ENCODE peak calls at places on chromosome 5, in four cellular contexts. Y is heart right ventricle, B is tibial artery, E is breast epithelium. G is an unnamed sample.
A peak's percentile ranks its signal among the peaks of the same experiment; 100 is the strongest.

GRCh38 chr5:6188344-6188743 is 190.0 kb downstream of the MED10 start:
- DNase-seq in Y (no peak), B (no peak), E (no peak), G (no peak)

GRCh38 chr5:143110591-143110990 is 292.9 kb downstream of the NR3C1 start:
- DNase-seq in Y (no peak), B (no peak), E (no peak), G (no peak)

GRCh38 chr5:174608631-174609097 is 115.7 kb upstream of the MSX2 start:
- DNase-seq in Y (peak; percentile 6), B (peak; percentile 48), E (no peak), G (peak; percentile 31)

GRCh38 chr5:112918679-112919078 is 3.3 kb downstream of the REEP5 start:
- DNase-seq in Y (no peak), B (no peak), E (no peak), G (no peak)

GRCh38 chr5:78735834-78736463 is 87.4 kb upstream of the LHFPL2 start:
- DNase-seq in Y (no peak), B (no peak), E (no peak), G (no peak)

GRCh38 chr5:107430077-107430625 is 240.6 kb downstream of the EFNA5 start:
- DNase-seq in Y (no peak), B (no peak), E (no peak), G (no peak)

GRCh38 chr5:96816991-96817390 is 9.2 kb upstream of the ERAP1 start:
- DNase-seq in Y (no peak), B (no peak), E (no peak), G (no peak)

GRCh38 chr5:56279291-56279690 is 46.2 kb upstream of the ANKRD55 start:
- DNase-seq in Y (no peak), B (no peak), E (no peak), G (no peak)

GRCh38 chr5:98904786-98905185 is 24.0 kb downstream of the CHD1 start:
- DNase-seq in Y (no peak), B (no peak), E (no peak), G (no peak)

GRCh38 chr5:39024005-39024404 is 50.2 kb downstream of the RICTOR start:
- DNase-seq in Y (no peak), B (no peak), E (no peak), G (no peak)

GRCh38 chr5:81896764-81897163 is 75.1 kb upstream of the ATG10 start:
- DNase-seq in Y (no peak), B (no peak), E (no peak), G (no peak)

GRCh38 chr5:1125030-1125357 is 13.1 kb upstream of the SLC12A7 start:
- DNase-seq in Y (peak; percentile 87), B (peak; percentile 72), E (no peak), G (no peak)

GRCh38 chr5:154829181-154829588 is 21.2 kb downstream of the FAXDC2 start:
- DNase-seq in Y (no peak), B (no peak), E (no peak), G (no peak)

GRCh38 chr5:42566658-42567313 is 143.5 kb downstream of the GHR start:
- DNase-seq in Y (peak; percentile 42), B (peak; percentile 29), E (no peak), G (no peak)
- H3K27ac ChIP-seq in Y (peak overlapping the region; percentile 61), B (peak overlapping the region; percentile 71), E (no peak overlapping the region), G (peak overlapping the region; percentile 66)

GRCh38 chr5:150172147-150172546 is 5.6 kb downstream of the CDX1 start:
- DNase-seq in Y (no peak), B (no peak), E (no peak), G (no peak)
- H3K27me3 ChIP-seq in Y (peaks cover 3% of the 10 kb centered on the region), B (no peaks in the 10 kb centered on the region), E (no peaks in the 10 kb centered on the region), G (no peaks in the 10 kb centered on the region)

GRCh38 chr5:172758836-172759149 is 12.2 kb downstream of the DUSP1 start:
- DNase-seq in Y (no peak), B (no peak), E (no peak), G (no peak)
- H3K27ac ChIP-seq in Y (peak overlapping the region; percentile 51), B (peak overlapping the region; percentile 50), E (no peak overlapping the region), G (peak overlapping the region; percentile 49)

DNA sequence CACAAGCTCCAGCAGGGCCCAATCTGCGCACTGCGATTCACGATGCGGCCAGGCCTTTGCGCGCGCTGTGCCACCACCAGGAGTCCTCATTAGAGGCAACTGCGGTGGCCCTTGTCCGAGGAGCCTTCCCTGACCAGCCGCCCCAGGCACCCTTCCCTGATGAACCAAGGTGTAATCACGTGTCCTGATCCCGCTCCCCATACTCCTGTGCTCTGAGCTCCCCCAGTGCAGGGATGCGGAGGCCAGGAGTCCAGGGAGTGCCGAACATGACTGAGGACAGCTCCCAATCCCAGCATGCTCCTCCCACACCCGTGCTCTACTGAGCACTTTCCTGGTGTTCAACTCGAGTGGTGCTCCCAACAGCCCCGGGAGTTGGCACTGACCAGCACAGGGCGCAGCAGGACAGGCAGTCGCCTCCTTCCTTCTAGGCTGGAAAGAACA is 134.8 kb downstream of the ZNF354C start:
- DNase-seq in Y (no peak), B (no peak), E (no peak), G (no peak)
- H3K27me3 ChIP-seq in Y (peaks cover 10% of the 10 kb centered on the region), B (no peaks in the 10 kb centered on the region), E (no peaks in the 10 kb centered on the region), G (no peaks in the 10 kb centered on the region)

GRCh38 chr5:128196080-128196479 is 112.5 kb downstream of the SLC12A2 start:
- DNase-seq in Y (no peak), B (no peak), E (no peak), G (no peak)

GRCh38 chr5:128195316-128195715 is 111.8 kb downstream of the SLC12A2 start:
- DNase-seq in Y (no peak), B (no peak), E (no peak), G (no peak)

GRCh38 chr5:128196791-128197190 is 113.2 kb downstream of the SLC12A2 start:
- DNase-seq in Y (no peak), B (no peak), E (no peak), G (no peak)

GRCh38 chr5:128192368-128192767 is 108.8 kb downstream of the SLC12A2 start:
- DNase-seq in Y (no peak), B (no peak), E (no peak), G (no peak)

DNA sequence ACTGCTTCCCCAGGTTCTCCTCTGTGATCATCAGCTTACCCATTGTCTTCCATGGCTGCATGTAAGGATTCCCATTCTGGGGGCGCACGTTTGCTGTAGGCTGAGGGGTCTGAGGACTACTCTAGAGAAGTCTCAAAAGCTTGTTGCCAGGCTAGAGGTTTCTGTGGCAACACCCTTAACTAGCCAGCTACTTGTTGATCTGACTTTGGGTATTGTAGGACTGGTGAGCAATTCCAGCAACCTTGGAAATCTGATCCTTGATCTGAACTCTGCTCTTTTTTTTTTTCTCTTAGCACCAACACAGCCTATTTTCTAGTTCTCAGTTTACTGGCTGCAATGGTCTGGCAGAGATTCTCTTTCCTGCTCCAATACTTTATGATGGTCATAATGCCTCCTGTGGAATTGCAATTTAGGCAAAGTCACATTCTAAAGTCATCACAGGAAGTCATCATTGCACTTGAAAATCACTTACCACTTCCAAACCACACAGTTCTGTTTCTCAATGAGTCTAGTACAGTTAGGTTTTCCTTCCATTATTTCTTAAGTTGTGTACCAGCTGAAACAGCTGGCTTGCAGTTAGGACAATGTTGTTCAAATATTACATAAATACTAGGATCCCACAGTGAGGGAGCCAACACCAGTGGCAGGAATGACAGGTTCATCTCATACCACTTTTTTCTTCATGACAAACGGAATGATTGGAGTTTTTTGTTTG is 110.3 kb downstream of the SLC12A2 start:
- DNase-seq in Y (no peak), B (no peak), E (no peak), G (no peak)
- H3K27ac ChIP-seq in Y (no peak overlapping the region), B (no peak overlapping the region), E (no peak overlapping the region), G (no peak overlapping the region)

GRCh38 chr5:93421498-93421897 is 159.5 kb downstream of the NR2F1-AS1 start:
- DNase-seq in Y (no peak), B (no peak), E (no peak), G (no peak)
- H3K27me3 ChIP-seq in Y (no peaks in the 10 kb centered on the region), B (no peaks in the 10 kb centered on the region), E (no peaks in the 10 kb centered on the region), G (no peaks in the 10 kb centered on the region)

DNA sequence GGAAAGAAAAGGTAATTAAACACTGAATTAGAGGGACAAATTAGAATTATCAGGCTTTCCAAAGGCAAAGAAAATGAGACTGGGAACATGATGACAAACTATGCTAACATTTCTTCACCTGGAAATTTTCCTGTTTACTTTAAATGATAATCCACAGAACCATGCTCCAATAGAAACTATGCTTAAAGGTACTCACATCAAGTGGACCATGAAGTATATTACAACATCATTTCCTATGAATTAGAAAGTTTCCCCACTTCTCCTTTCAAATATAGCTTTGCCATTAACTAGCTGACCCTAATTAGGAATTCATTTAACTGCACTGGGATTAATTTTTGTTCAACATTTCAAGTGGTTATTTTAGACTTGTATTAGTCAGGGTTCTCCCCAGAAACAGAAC is 81.4 kb downstream of the DTWD2 start:
- DNase-seq in Y (no peak), B (no peak), E (no peak), G (no peak)
- H3K27ac ChIP-seq in Y (no peak overlapping the region), B (no peak overlapping the region), E (no peak overlapping the region), G (no peak overlapping the region)

DNA sequence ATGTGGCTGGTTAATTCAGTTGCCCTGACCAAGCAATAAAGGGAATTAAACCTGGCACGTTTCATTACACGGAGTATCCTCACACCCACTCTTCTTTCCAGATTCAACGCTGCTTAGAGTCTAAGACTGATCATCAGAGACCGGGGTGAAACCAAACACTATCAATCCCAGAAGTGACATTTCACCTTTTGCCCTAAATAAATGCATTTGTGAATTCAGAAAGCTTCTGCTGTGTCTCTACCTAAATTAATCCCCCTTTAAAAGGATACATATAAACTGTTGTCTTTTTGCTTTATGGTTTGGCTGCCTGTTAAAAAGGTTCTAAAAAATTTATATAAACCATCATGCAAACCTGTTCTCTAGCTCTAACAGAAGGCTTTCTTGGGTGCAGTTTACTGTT is 1276.8 kb upstream of the WWC1 start:
- DNase-seq in Y (no peak), B (no peak), E (no peak), G (no peak)
- H3K27me3 ChIP-seq in Y (no peaks in the 10 kb centered on the region), B (no peaks in the 10 kb centered on the region), E (no peaks in the 10 kb centered on the region), G (no peaks in the 10 kb centered on the region)

G was measured in ascending aorta.